ENCODE peak calls at places on chromosomes 7 and 10, in ten cellular contexts. Y is transverse colon, J is testis, Z is IMR-90, B is uterus, V is spleen, I is A549, F is stomach, K is body of pancreas, G is H1. L is an unnamed sample.

GRCh38 chr10:1185911-1186692 is 129.9 kb downstream of the WDR37 start:
- DNase-seq in Y (no peak), J (no peak), Z (no peak), B (no peak), V (peak; percentile 60), I (no peak), F (no peak), K (no peak), G (no peak), L (no peak)

GRCh38 chr10:74890460-74890859 is 64.1 kb downstream of the KAT6B start:
- DNase-seq in Y (no peak), J (no peak), Z (no peak), B (no peak), V (no peak), I (no peak), F (no peak), K (no peak), G (no peak), L (no peak)

GRCh38 chr7:3134715-3135114 is 91.0 kb upstream of the CARD11 start:
- DNase-seq in Y (no peak), J (no peak), Z (no peak), B (no peak), V (no peak), I (no peak), F (no peak), K (no peak), G (no peak), L (no peak)

GRCh38 chr7:149278396-149278795 is 16.4 kb downstream of the ZNF783 start:
- DNase-seq in Y (no peak), J (no peak), Z (no peak), B (no peak), V (no peak), I (no peak), F (no peak), K (no peak), G (no peak), L (no peak)

GRCh38 chr10:49620841-49621378 is 7.1 kb downstream of the CHAT start:
- DNase-seq in Y (no peak), J (no peak), Z (no peak), B (no peak), V (peak; percentile 40), I (no peak), F (no peak), K (no peak), G (no peak), L (no peak)

GRCh38 chr7:84647797-84648762 is 453.5 kb upstream of the SEMA3A start:
- DNase-seq in Y (no peak), J (no peak), Z (peak; percentile 94), B (no peak), V (no peak), I (no peak), F (no peak), K (no peak), G (no peak), L (no peak)

GRCh38 chr7:137954614-137955013 is 47.3 kb downstream of the CREB3L2 start:
- DNase-seq in Y (no peak), J (no peak), Z (peak; percentile 42), B (no peak), V (no peak), I (no peak), F (no peak), K (no peak), G (no peak), L (no peak)

GRCh38 chr10:124253006-124253405 is 159.6 kb upstream of the CHST15 start:
- DNase-seq in Y (no peak), J (no peak), Z (no peak), B (no peak), V (no peak), I (no peak), F (no peak), K (no peak), G (no peak), L (no peak)

DNA sequence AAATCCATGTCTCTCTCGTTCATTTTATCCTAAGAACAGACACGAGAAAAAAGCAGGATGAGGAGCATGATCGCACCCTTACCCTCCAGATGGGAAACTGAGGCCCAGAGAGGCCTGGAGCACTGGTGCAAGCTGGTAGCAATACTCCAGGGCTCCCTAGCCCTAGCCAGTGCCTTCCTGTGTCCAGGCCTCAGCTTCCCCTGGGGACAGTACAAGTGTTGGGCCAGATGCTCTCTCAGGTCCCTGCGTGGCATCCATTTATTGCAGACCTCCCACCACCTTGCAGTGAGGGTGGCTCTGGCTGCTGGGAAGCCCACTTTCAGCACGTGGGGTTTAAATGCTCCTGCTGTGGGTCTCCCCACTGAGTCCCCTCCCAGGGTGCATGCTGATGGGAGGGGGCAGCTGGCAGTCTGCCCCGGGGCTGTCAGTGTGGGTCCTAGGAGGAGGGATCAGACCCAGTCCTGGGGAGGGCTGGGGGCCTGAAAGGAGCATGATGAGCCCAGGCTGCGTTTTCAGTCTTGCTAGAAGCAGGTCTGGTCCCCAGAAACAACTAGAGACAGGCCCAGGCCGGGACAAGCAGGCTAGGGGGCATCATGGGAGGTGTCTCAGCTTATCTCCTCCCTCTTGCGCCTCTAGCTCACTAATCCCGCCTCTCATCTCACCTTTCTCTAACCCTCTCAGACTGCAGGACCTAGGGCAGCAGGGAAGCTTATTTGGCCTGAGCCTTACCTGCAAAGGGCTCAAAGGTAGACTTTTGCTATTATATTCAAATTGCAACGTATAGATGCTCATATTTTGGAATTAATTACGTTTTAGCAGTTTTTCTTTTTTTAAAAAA is 662 bp upstream of the PPIF start:
- DNase-seq in Y (no peak), J (no peak), Z (no peak), B (no peak), V (peak; percentile 85), I (no peak), F (no peak), K (no peak), G (no peak), L (no peak)
- TF ChIP-seq POLR2A in Y (no peak), J (no peak), Z (no peak), B (no peak), V (no peak), I (no peak), F (no peak), K (no peak), G (no peak), L (no peak)

GRCh38 chr10:103786020-103786419 is 69.4 kb downstream of the SH3PXD2A start:
- DNase-seq in Y (no peak), J (no peak), Z (no peak), B (no peak), V (no peak), I (no peak), F (no peak), K (no peak), G (no peak), L (no peak)
- H3K4me1 ChIP-seq in Y (peaks cover 94% of the 10 kb centered on the region), J (peaks cover 12% of the 10 kb centered on the region), Z (peaks cover 8% of the 10 kb centered on the region), B (peaks cover 3% of the 10 kb centered on the region), V (no peaks in the 10 kb centered on the region), I (peaks cover 21% of the 10 kb centered on the region), F (peaks cover 14% of the 10 kb centered on the region), K (peaks cover 11% of the 10 kb centered on the region), G (peaks cover 2% of the 10 kb centered on the region), L (no peaks in the 10 kb centered on the region)

GRCh38 chr7:76260171-76260703 is 42.2 kb upstream of the HSPB1 start:
- DNase-seq in Y (no peak), J (peak; percentile 63), Z (no peak), B (no peak), V (no peak), I (peak; percentile 86), F (no peak), K (peak; percentile 33), G (peak; percentile 96), L (peak; percentile 14)
- H3K4me3 ChIP-seq in Y (no peak overlapping the region), J (peak overlapping the region; percentile 53), Z (no peak overlapping the region), B (peak overlapping the region; percentile 12), V (peak overlapping the region; percentile 27), I (peak overlapping the region; percentile 62), F (peak overlapping the region; percentile 30), K (no peak overlapping the region), G (peak overlapping the region; percentile 70), L (peak overlapping the region; percentile 26)

DNA sequence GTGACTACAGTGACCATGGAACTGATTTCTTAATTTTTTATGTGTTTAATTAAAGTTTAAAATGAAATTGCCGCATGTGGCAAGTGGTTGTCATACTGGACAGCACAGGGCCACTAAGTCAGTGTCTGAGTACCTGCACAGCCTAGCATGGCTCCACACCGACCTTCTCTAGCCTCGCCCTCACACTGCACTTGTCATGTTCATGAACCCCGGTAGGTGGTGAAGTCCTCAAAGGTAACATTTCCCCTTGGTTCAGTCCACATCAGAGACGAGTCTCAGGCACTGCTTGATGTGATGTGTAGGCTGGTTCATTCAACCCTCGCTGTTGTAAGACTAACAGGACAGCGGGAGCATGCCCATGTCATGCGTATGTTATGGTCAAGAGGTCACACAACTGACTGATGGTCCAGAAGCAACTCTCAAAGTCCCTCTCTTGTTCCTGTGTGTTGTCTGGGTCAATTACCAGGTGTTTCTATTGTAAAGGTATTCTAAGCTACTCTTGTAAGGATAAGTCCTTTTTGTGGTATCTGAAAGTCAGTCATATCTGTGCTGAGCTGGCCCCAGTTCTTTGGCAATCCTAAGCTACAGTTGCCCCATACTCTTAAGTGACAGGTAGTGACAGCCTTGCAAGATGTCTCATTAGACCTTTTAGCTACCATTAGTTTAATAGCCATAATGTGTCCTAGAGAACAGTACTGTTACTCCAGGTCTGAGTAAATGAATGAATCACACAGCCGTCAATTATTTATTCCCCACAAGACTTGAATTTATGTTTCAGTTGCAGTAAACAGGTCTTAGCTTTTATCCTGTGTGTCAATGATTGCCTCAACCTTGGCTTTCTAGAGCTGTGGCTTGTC is 32.9 kb upstream of the ZC3HAV1L start:
- DNase-seq in Y (no peak), J (no peak), Z (no peak), B (no peak), V (no peak), I (no peak), F (no peak), K (no peak), G (no peak), L (no peak)
- TF ChIP-seq POLR2A in Y (no peak), J (no peak), Z (no peak), B (no peak), V (no peak), I (no peak), F (no peak), K (no peak), G (no peak), L (no peak)

GRCh38 chr7:156999611-157000046 is 10.8 kb downstream of the MNX1 start:
- DNase-seq in Y (peak; percentile 46), J (peak; percentile 11), Z (no peak), B (no peak), V (peak; percentile 80), I (no peak), F (peak; percentile 40), K (peak; percentile 56), G (no peak), L (no peak)

GRCh38 chr7:157000741-157001653 is 9.5 kb downstream of the MNX1 start:
- DNase-seq in Y (no peak), J (peak; percentile 12), Z (no peak), B (no peak), V (no peak), I (no peak), F (peak; percentile 23), K (no peak), G (no peak), L (no peak)

GRCh38 chr7:157001920-157002818 is 8.3 kb downstream of the MNX1 start:
- DNase-seq in Y (no peak), J (peak; percentile 11), Z (no peak), B (no peak), V (no peak), I (no peak), F (no peak), K (no peak), G (no peak), L (no peak)

GRCh38 chr7:156998988-156999610 is 11.4 kb downstream of the MNX1 start:
- DNase-seq in Y (no peak), J (peak; percentile 12), Z (no peak), B (no peak), V (no peak), I (no peak), F (peak; percentile 26), K (peak; percentile 39), G (no peak), L (no peak)

GRCh38 chr7:157000047-157000726 is 10.3 kb downstream of the MNX1 start:
- DNase-seq in Y (peak; percentile 67), J (peak; percentile 13), Z (no peak), B (no peak), V (peak; percentile 74), I (no peak), F (peak; percentile 51), K (peak; percentile 66), G (no peak), L (no peak)
- H3K4me1 ChIP-seq in Y (peaks cover 55% of the 10 kb centered on the region), J (no peaks in the 10 kb centered on the region), Z (no peaks in the 10 kb centered on the region), B (peaks cover 19% of the 10 kb centered on the region), V (peaks cover 61% of the 10 kb centered on the region), I (peaks cover 7% of the 10 kb centered on the region), F (peaks cover 30% of the 10 kb centered on the region), K (peaks cover 21% of the 10 kb centered on the region), G (peaks cover 9% of the 10 kb centered on the region), L (peaks cover 40% of the 10 kb centered on the region)

L was measured in thyroid gland.